ENCODE peak calls at places on chromosomes 11 and 22, in nine cellular contexts. One of them, this sample, is unnamed.

GRCh38 chr11:61002598-61002997 is 31.1 kb downstream of the CD6 start:
- DNase-seq in EL: no peak
- DNase-seq in ELR: no peak
- DNase-seq in Caki2: no peak
- DNase-seq in KG1: no peak
- DNase-seq in body of pancreas: no peak
- DNase-seq in HEK293T: no peak
- DNase-seq in stimulated activated CD8-positive, alpha-beta memory T cell treated with anti-CD3 and anti-CD28 coated beads, Interleukin-4, amount 100 ng/mL, for 4 hours: no peak
- DNase-seq in Jurkat, Clone E6-1: no peak
- DNase-seq in this sample: no peak

GRCh38 chr11:73019996-73020395 is 122.1 kb downstream of the FCHSD2 start:
- DNase-seq in EL: no peak
- DNase-seq in ELR: no peak
- DNase-seq in Caki2: no peak
- DNase-seq in KG1: no peak
- DNase-seq in body of pancreas: no peak
- DNase-seq in HEK293T: no peak
- DNase-seq in stimulated activated CD8-positive, alpha-beta memory T cell treated with anti-CD3 and anti-CD28 coated beads, Interleukin-4, amount 100 ng/mL, for 4 hours: no peak
- DNase-seq in Jurkat, Clone E6-1: no peak
- DNase-seq in this sample: no peak

GRCh38 chr11:128497057-128497957 is 90.1 kb downstream of the ETS1 start:
- DNase-seq in EL: peak
- DNase-seq in ELR: peak
- DNase-seq in Caki2: peak
- DNase-seq in KG1: no peak
- DNase-seq in body of pancreas: peak
- DNase-seq in HEK293T: no peak
- DNase-seq in stimulated activated CD8-positive, alpha-beta memory T cell treated with anti-CD3 and anti-CD28 coated beads, Interleukin-4, amount 100 ng/mL, for 4 hours: no peak
- DNase-seq in Jurkat, Clone E6-1: no peak
- DNase-seq in this sample: peak

GRCh38 chr11:17730608-17731462 is 3.7 kb upstream of the KCNC1 start:
- DNase-seq in EL: peak
- DNase-seq in ELR: peak
- DNase-seq in Caki2: peak
- DNase-seq in KG1: no peak
- DNase-seq in body of pancreas: peak
- DNase-seq in HEK293T: peak
- DNase-seq in stimulated activated CD8-positive, alpha-beta memory T cell treated with anti-CD3 and anti-CD28 coated beads, Interleukin-4, amount 100 ng/mL, for 4 hours: peak
- DNase-seq in Jurkat, Clone E6-1: peak
- DNase-seq in this sample: no peak

GRCh38 chr11:43516316-43516820 is 157.6 kb downstream of the TTC17 start:
- DNase-seq in EL: no peak
- DNase-seq in ELR: no peak
- DNase-seq in Caki2: no peak
- DNase-seq in KG1: no peak
- DNase-seq in body of pancreas: no peak
- DNase-seq in HEK293T: no peak
- DNase-seq in stimulated activated CD8-positive, alpha-beta memory T cell treated with anti-CD3 and anti-CD28 coated beads, Interleukin-4, amount 100 ng/mL, for 4 hours: no peak
- DNase-seq in Jurkat, Clone E6-1: no peak
- DNase-seq in this sample: no peak

GRCh38 chr11:126111458-126112116 is 48.9 kb upstream of the CDON start:
- DNase-seq in EL: no peak
- DNase-seq in ELR: no peak
- DNase-seq in Caki2: no peak
- DNase-seq in KG1: no peak
- DNase-seq in body of pancreas: no peak
- DNase-seq in HEK293T: no peak
- DNase-seq in stimulated activated CD8-positive, alpha-beta memory T cell treated with anti-CD3 and anti-CD28 coated beads, Interleukin-4, amount 100 ng/mL, for 4 hours: no peak
- DNase-seq in Jurkat, Clone E6-1: no peak
- DNase-seq in this sample: no peak

GRCh38 chr11:45089251-45089650 is 57.2 kb upstream of the PRDM11 start:
- DNase-seq in EL: peak
- DNase-seq in ELR: peak
- DNase-seq in Caki2: no peak
- DNase-seq in KG1: no peak
- DNase-seq in body of pancreas: peak
- DNase-seq in HEK293T: no peak
- DNase-seq in stimulated activated CD8-positive, alpha-beta memory T cell treated with anti-CD3 and anti-CD28 coated beads, Interleukin-4, amount 100 ng/mL, for 4 hours: no peak
- DNase-seq in Jurkat, Clone E6-1: no peak
- DNase-seq in this sample: no peak

GRCh38 chr22:26321469-26321913 is 107.6 kb upstream of the ASPHD2 start:
- DNase-seq in EL: peak
- DNase-seq in ELR: peak
- DNase-seq in Caki2: peak
- DNase-seq in KG1: no peak
- DNase-seq in body of pancreas: no peak
- DNase-seq in HEK293T: no peak
- DNase-seq in stimulated activated CD8-positive, alpha-beta memory T cell treated with anti-CD3 and anti-CD28 coated beads, Interleukin-4, amount 100 ng/mL, for 4 hours: no peak
- DNase-seq in Jurkat, Clone E6-1: no peak
- DNase-seq in this sample: no peak

GRCh38 chr11:45182902-45183301 is 36.5 kb downstream of the PRDM11 start:
- DNase-seq in EL: peak
- DNase-seq in ELR: peak
- DNase-seq in Caki2: peak
- DNase-seq in KG1: no peak
- DNase-seq in body of pancreas: peak
- DNase-seq in HEK293T: peak
- DNase-seq in stimulated activated CD8-positive, alpha-beta memory T cell treated with anti-CD3 and anti-CD28 coated beads, Interleukin-4, amount 100 ng/mL, for 4 hours: no peak
- DNase-seq in Jurkat, Clone E6-1: peak
- DNase-seq in this sample: no peak

GRCh38 chr11:15871904-15872303 is 484.4 kb downstream of the SOX6 start:
- DNase-seq in EL: no peak
- DNase-seq in ELR: no peak
- DNase-seq in Caki2: no peak
- DNase-seq in KG1: no peak
- DNase-seq in body of pancreas: no peak
- DNase-seq in HEK293T: no peak
- DNase-seq in stimulated activated CD8-positive, alpha-beta memory T cell treated with anti-CD3 and anti-CD28 coated beads, Interleukin-4, amount 100 ng/mL, for 4 hours: no peak
- DNase-seq in Jurkat, Clone E6-1: no peak
- DNase-seq in this sample: no peak

GRCh38 chr22:22812031-22812905 is 75.3 kb upstream of the IGLL5 start:
- DNase-seq in EL: no peak
- DNase-seq in ELR: no peak
- DNase-seq in Caki2: no peak
- DNase-seq in KG1: no peak
- DNase-seq in body of pancreas: no peak
- DNase-seq in HEK293T: no peak
- DNase-seq in stimulated activated CD8-positive, alpha-beta memory T cell treated with anti-CD3 and anti-CD28 coated beads, Interleukin-4, amount 100 ng/mL, for 4 hours: no peak
- DNase-seq in Jurkat, Clone E6-1: no peak
- DNase-seq in this sample: no peak

GRCh38 chr11:86940122-86940777 is 14.9 kb downstream of the FZD4 start:
- DNase-seq in EL: no peak
- DNase-seq in ELR: no peak
- DNase-seq in Caki2: no peak
- DNase-seq in KG1: no peak
- DNase-seq in body of pancreas: peak
- DNase-seq in HEK293T: peak
- DNase-seq in stimulated activated CD8-positive, alpha-beta memory T cell treated with anti-CD3 and anti-CD28 coated beads, Interleukin-4, amount 100 ng/mL, for 4 hours: no peak
- DNase-seq in Jurkat, Clone E6-1: no peak
- DNase-seq in this sample: no peak

GRCh38 chr11:7651140-7651551 is 22.2 kb downstream of the CYB5R2 start:
- DNase-seq in EL: peak
- DNase-seq in ELR: peak
- DNase-seq in Caki2: no peak
- DNase-seq in KG1: no peak
- DNase-seq in body of pancreas: peak
- DNase-seq in HEK293T: no peak
- DNase-seq in stimulated activated CD8-positive, alpha-beta memory T cell treated with anti-CD3 and anti-CD28 coated beads, Interleukin-4, amount 100 ng/mL, for 4 hours: no peak
- DNase-seq in Jurkat, Clone E6-1: no peak
- DNase-seq in this sample: no peak

GRCh38 chr11:123430736-123431356 is 777 bp downstream of the GRAMD1B start:
- DNase-seq in EL: peak
- DNase-seq in ELR: peak
- DNase-seq in Caki2: no peak
- DNase-seq in KG1: peak
- DNase-seq in body of pancreas: peak
- DNase-seq in HEK293T: peak
- DNase-seq in stimulated activated CD8-positive, alpha-beta memory T cell treated with anti-CD3 and anti-CD28 coated beads, Interleukin-4, amount 100 ng/mL, for 4 hours: no peak
- DNase-seq in Jurkat, Clone E6-1: no peak
- DNase-seq in this sample: no peak

GRCh38 chr11:1779806-1780699 is 16.3 kb upstream of the CTSD start:
- DNase-seq in EL: no peak
- DNase-seq in ELR: no peak
- DNase-seq in Caki2: no peak
- DNase-seq in KG1: no peak
- DNase-seq in body of pancreas: no peak
- DNase-seq in HEK293T: no peak
- DNase-seq in stimulated activated CD8-positive, alpha-beta memory T cell treated with anti-CD3 and anti-CD28 coated beads, Interleukin-4, amount 100 ng/mL, for 4 hours: no peak
- DNase-seq in Jurkat, Clone E6-1: no peak
- DNase-seq in this sample: no peak

GRCh38 chr22:39097098-39098020 is at the start of gene APOBEC3H:
- DNase-seq in EL: peak
- DNase-seq in ELR: no peak
- DNase-seq in Caki2: peak
- DNase-seq in KG1: no peak
- DNase-seq in body of pancreas: peak
- DNase-seq in HEK293T: no peak
- DNase-seq in stimulated activated CD8-positive, alpha-beta memory T cell treated with anti-CD3 and anti-CD28 coated beads, Interleukin-4, amount 100 ng/mL, for 4 hours: no peak
- DNase-seq in Jurkat, Clone E6-1: no peak
- DNase-seq in this sample: no peak

GRCh38 chr11:61966673-61967176 is 709 bp downstream of the FTH1 start:
- DNase-seq in EL: peak
- DNase-seq in ELR: peak
- DNase-seq in Caki2: peak
- DNase-seq in KG1: no peak
- DNase-seq in body of pancreas: no peak
- DNase-seq in HEK293T: peak
- DNase-seq in stimulated activated CD8-positive, alpha-beta memory T cell treated with anti-CD3 and anti-CD28 coated beads, Interleukin-4, amount 100 ng/mL, for 4 hours: no peak
- DNase-seq in Jurkat, Clone E6-1: no peak
- DNase-seq in this sample: no peak

GRCh38 chr11:45538939-45539338 is 126.5 kb downstream of the CHST1 start:
- DNase-seq in EL: no peak
- DNase-seq in ELR: peak
- DNase-seq in Caki2: no peak
- DNase-seq in KG1: no peak
- DNase-seq in body of pancreas: no peak
- DNase-seq in HEK293T: no peak
- DNase-seq in stimulated activated CD8-positive, alpha-beta memory T cell treated with anti-CD3 and anti-CD28 coated beads, Interleukin-4, amount 100 ng/mL, for 4 hours: no peak
- DNase-seq in Jurkat, Clone E6-1: no peak
- DNase-seq in this sample: no peak

GRCh38 chr22:30694638-30695350 is at the start of gene OSBP2:
- DNase-seq in EL: peak
- DNase-seq in ELR: peak
- DNase-seq in Caki2: peak
- DNase-seq in KG1: no peak
- DNase-seq in body of pancreas: peak
- DNase-seq in HEK293T: peak
- DNase-seq in stimulated activated CD8-positive, alpha-beta memory T cell treated with anti-CD3 and anti-CD28 coated beads, Interleukin-4, amount 100 ng/mL, for 4 hours: no peak
- DNase-seq in Jurkat, Clone E6-1: no peak
- DNase-seq in this sample: no peak

GRCh38 chr22:19892249-19892879 is 37.7 kb upstream of the GNB1L start:
- DNase-seq in EL: no peak
- DNase-seq in ELR: peak
- DNase-seq in Caki2: no peak
- DNase-seq in KG1: no peak
- DNase-seq in body of pancreas: no peak
- DNase-seq in HEK293T: no peak
- DNase-seq in stimulated activated CD8-positive, alpha-beta memory T cell treated with anti-CD3 and anti-CD28 coated beads, Interleukin-4, amount 100 ng/mL, for 4 hours: no peak
- DNase-seq in Jurkat, Clone E6-1: peak
- DNase-seq in this sample: no peak

GRCh38 chr11:13970986-13971385 is 8.5 kb downstream of the SPON1 start:
- DNase-seq in EL: peak
- DNase-seq in ELR: peak
- DNase-seq in Caki2: peak
- DNase-seq in KG1: no peak
- DNase-seq in body of pancreas: no peak
- DNase-seq in HEK293T: no peak
- DNase-seq in stimulated activated CD8-positive, alpha-beta memory T cell treated with anti-CD3 and anti-CD28 coated beads, Interleukin-4, amount 100 ng/mL, for 4 hours: no peak
- DNase-seq in Jurkat, Clone E6-1: no peak
- DNase-seq in this sample: no peak

GRCh38 chr11:61545921-61546320 is 35.0 kb downstream of the SYT7 start:
- DNase-seq in EL: no peak
- DNase-seq in ELR: no peak
- DNase-seq in Caki2: no peak
- DNase-seq in KG1: no peak
- DNase-seq in body of pancreas: no peak
- DNase-seq in HEK293T: no peak
- DNase-seq in stimulated activated CD8-positive, alpha-beta memory T cell treated with anti-CD3 and anti-CD28 coated beads, Interleukin-4, amount 100 ng/mL, for 4 hours: no peak
- DNase-seq in Jurkat, Clone E6-1: no peak
- DNase-seq in this sample: no peak

GRCh38 chr11:88377151-88377550 is 39.6 kb upstream of the CTSC start:
- DNase-seq in EL: peak
- DNase-seq in ELR: no peak
- DNase-seq in Caki2: no peak
- DNase-seq in KG1: no peak
- DNase-seq in body of pancreas: no peak
- DNase-seq in HEK293T: no peak
- DNase-seq in stimulated activated CD8-positive, alpha-beta memory T cell treated with anti-CD3 and anti-CD28 coated beads, Interleukin-4, amount 100 ng/mL, for 4 hours: no peak
- DNase-seq in Jurkat, Clone E6-1: no peak
- DNase-seq in this sample: peak

GRCh38 chr11:44899959-44900358 is 50.7 kb downstream of the TP53I11 start:
- DNase-seq in EL: peak
- DNase-seq in ELR: peak
- DNase-seq in Caki2: peak
- DNase-seq in KG1: no peak
- DNase-seq in body of pancreas: no peak
- DNase-seq in HEK293T: peak
- DNase-seq in stimulated activated CD8-positive, alpha-beta memory T cell treated with anti-CD3 and anti-CD28 coated beads, Interleukin-4, amount 100 ng/mL, for 4 hours: no peak
- DNase-seq in Jurkat, Clone E6-1: peak
- DNase-seq in this sample: no peak

GRCh38 chr11:83865636-83866461 is 579.7 kb upstream of the CCDC90B start:
- DNase-seq in EL: peak
- DNase-seq in ELR: peak
- DNase-seq in Caki2: peak
- DNase-seq in KG1: no peak
- DNase-seq in body of pancreas: no peak
- DNase-seq in HEK293T: no peak
- DNase-seq in stimulated activated CD8-positive, alpha-beta memory T cell treated with anti-CD3 and anti-CD28 coated beads, Interleukin-4, amount 100 ng/mL, for 4 hours: no peak
- DNase-seq in Jurkat, Clone E6-1: no peak
- DNase-seq in this sample: peak

GRCh38 chr11:14251754-14252153 is 107.2 kb downstream of the RRAS2 start:
- DNase-seq in EL: no peak
- DNase-seq in ELR: no peak
- DNase-seq in Caki2: no peak
- DNase-seq in KG1: no peak
- DNase-seq in body of pancreas: no peak
- DNase-seq in HEK293T: no peak
- DNase-seq in stimulated activated CD8-positive, alpha-beta memory T cell treated with anti-CD3 and anti-CD28 coated beads, Interleukin-4, amount 100 ng/mL, for 4 hours: no peak
- DNase-seq in Jurkat, Clone E6-1: no peak
- DNase-seq in this sample: no peak

GRCh38 chr11:34323601-34324000 is 34.2 kb downstream of the ABTB2 start:
- DNase-seq in EL: no peak
- DNase-seq in ELR: no peak
- DNase-seq in Caki2: no peak
- DNase-seq in KG1: no peak
- DNase-seq in body of pancreas: no peak
- DNase-seq in HEK293T: no peak
- DNase-seq in stimulated activated CD8-positive, alpha-beta memory T cell treated with anti-CD3 and anti-CD28 coated beads, Interleukin-4, amount 100 ng/mL, for 4 hours: no peak
- DNase-seq in Jurkat, Clone E6-1: no peak
- DNase-seq in this sample: no peak

GRCh38 chr11:95132956-95133355 is 43.3 kb downstream of the ENDOD1 start:
- DNase-seq in EL: no peak
- DNase-seq in ELR: no peak
- DNase-seq in Caki2: no peak
- DNase-seq in KG1: no peak
- DNase-seq in body of pancreas: no peak
- DNase-seq in HEK293T: no peak
- DNase-seq in stimulated activated CD8-positive, alpha-beta memory T cell treated with anti-CD3 and anti-CD28 coated beads, Interleukin-4, amount 100 ng/mL, for 4 hours: no peak
- DNase-seq in Jurkat, Clone E6-1: no peak
- DNase-seq in this sample: no peak

GRCh38 chr11:45918331-45918941 is 759 bp upstream of the PEX16 start:
- DNase-seq in EL: peak
- DNase-seq in ELR: peak
- DNase-seq in Caki2: peak
- DNase-seq in KG1: peak
- DNase-seq in body of pancreas: peak
- DNase-seq in HEK293T: peak
- DNase-seq in stimulated activated CD8-positive, alpha-beta memory T cell treated with anti-CD3 and anti-CD28 coated beads, Interleukin-4, amount 100 ng/mL, for 4 hours: no peak
- DNase-seq in Jurkat, Clone E6-1: peak
- DNase-seq in this sample: peak

GRCh38 chr11:117691206-117691490 is 105.9 kb downstream of the DSCAML1 start:
- DNase-seq in EL: no peak
- DNase-seq in ELR: no peak
- DNase-seq in Caki2: no peak
- DNase-seq in KG1: no peak
- DNase-seq in body of pancreas: no peak
- DNase-seq in HEK293T: no peak
- DNase-seq in stimulated activated CD8-positive, alpha-beta memory T cell treated with anti-CD3 and anti-CD28 coated beads, Interleukin-4, amount 100 ng/mL, for 4 hours: no peak
- DNase-seq in Jurkat, Clone E6-1: no peak
- DNase-seq in this sample: no peak

GRCh38 chr22:46746192-46746591 is 8.1 kb upstream of the CERK start:
- DNase-seq in EL: no peak
- DNase-seq in ELR: no peak
- DNase-seq in Caki2: no peak
- DNase-seq in KG1: no peak
- DNase-seq in body of pancreas: no peak
- DNase-seq in HEK293T: no peak
- DNase-seq in stimulated activated CD8-positive, alpha-beta memory T cell treated with anti-CD3 and anti-CD28 coated beads, Interleukin-4, amount 100 ng/mL, for 4 hours: no peak
- DNase-seq in Jurkat, Clone E6-1: no peak
- DNase-seq in this sample: no peak

This sample was measured in kidney epithelial cell.